ENCODE peak calls at places on chromosomes 7 and 10, in six cellular contexts. One of them, this sample, is unnamed.
A peak's percentile ranks its signal among the peaks of the same experiment; 100 is the strongest.

GRCh38 chr10:108848016-108848415 is 1075.3 kb downstream of the XPNPEP1 start:
- DNase-seq in AG04450: no peak
- DNase-seq in EH: peak; percentile 11
- DNase-seq in activated CD4-positive, alpha-beta T cell treated with anti-CD3 and anti-CD28 coated beads, Interleukin-2, amount 50 U/mL, for 48 hours: no peak
- DNase-seq in ACHN: no peak
- DNase-seq in activated gamma-delta T cell treated with Interleukin-2 at 50 U/mL for 16 hours: no peak
- DNase-seq in this sample: no peak

GRCh38 chr10:97215619-97216018 is 29.9 kb upstream of the SLIT1 start:
- DNase-seq in AG04450: no peak
- DNase-seq in EH: no peak
- DNase-seq in activated CD4-positive, alpha-beta T cell treated with anti-CD3 and anti-CD28 coated beads, Interleukin-2, amount 50 U/mL, for 48 hours: no peak
- DNase-seq in ACHN: no peak
- DNase-seq in activated gamma-delta T cell treated with Interleukin-2 at 50 U/mL for 16 hours: no peak
- DNase-seq in this sample: no peak

GRCh38 chr10:33434948-33435347 is 100.5 kb upstream of the NRP1 start:
- DNase-seq in AG04450: no peak
- DNase-seq in EH: no peak
- DNase-seq in activated CD4-positive, alpha-beta T cell treated with anti-CD3 and anti-CD28 coated beads, Interleukin-2, amount 50 U/mL, for 48 hours: no peak
- DNase-seq in ACHN: no peak
- DNase-seq in activated gamma-delta T cell treated with Interleukin-2 at 50 U/mL for 16 hours: no peak
- DNase-seq in this sample: no peak

GRCh38 chr10:78931333-78932083 is 137.3 kb upstream of the ZMIZ1 start:
- DNase-seq in AG04450: peak; percentile 63
- DNase-seq in EH: peak; percentile 97
- DNase-seq in activated CD4-positive, alpha-beta T cell treated with anti-CD3 and anti-CD28 coated beads, Interleukin-2, amount 50 U/mL, for 48 hours: no peak
- DNase-seq in ACHN: peak; percentile 66
- DNase-seq in activated gamma-delta T cell treated with Interleukin-2 at 50 U/mL for 16 hours: no peak
- DNase-seq in this sample: no peak

GRCh38 chr7:146176790-146177189 is 60.2 kb downstream of the CNTNAP2 start:
- DNase-seq in AG04450: no peak
- DNase-seq in EH: no peak
- DNase-seq in activated CD4-positive, alpha-beta T cell treated with anti-CD3 and anti-CD28 coated beads, Interleukin-2, amount 50 U/mL, for 48 hours: no peak
- DNase-seq in ACHN: no peak
- DNase-seq in activated gamma-delta T cell treated with Interleukin-2 at 50 U/mL for 16 hours: no peak
- DNase-seq in this sample: no peak

GRCh38 chr7:139589474-139589873 is 66.0 kb downstream of the CLEC2L start:
- DNase-seq in AG04450: no peak
- DNase-seq in EH: no peak
- DNase-seq in activated CD4-positive, alpha-beta T cell treated with anti-CD3 and anti-CD28 coated beads, Interleukin-2, amount 50 U/mL, for 48 hours: no peak
- DNase-seq in ACHN: no peak
- DNase-seq in activated gamma-delta T cell treated with Interleukin-2 at 50 U/mL for 16 hours: no peak
- DNase-seq in this sample: no peak

GRCh38 chr7:117673839-117674238 is 194.0 kb downstream of the CFTR start:
- DNase-seq in AG04450: no peak
- DNase-seq in EH: peak; percentile 26
- DNase-seq in activated CD4-positive, alpha-beta T cell treated with anti-CD3 and anti-CD28 coated beads, Interleukin-2, amount 50 U/mL, for 48 hours: no peak
- DNase-seq in ACHN: peak; percentile 49
- DNase-seq in activated gamma-delta T cell treated with Interleukin-2 at 50 U/mL for 16 hours: no peak
- DNase-seq in this sample: peak; percentile 7

GRCh38 chr10:70617798-70618568 is 15.4 kb upstream of the PRF1 start:
- DNase-seq in AG04450: peak; percentile 7
- DNase-seq in EH: peak; percentile 21
- DNase-seq in activated CD4-positive, alpha-beta T cell treated with anti-CD3 and anti-CD28 coated beads, Interleukin-2, amount 50 U/mL, for 48 hours: peak; percentile 46
- DNase-seq in ACHN: no peak
- DNase-seq in activated gamma-delta T cell treated with Interleukin-2 at 50 U/mL for 16 hours: no peak
- DNase-seq in this sample: no peak

GRCh38 chr10:128848807-128849206 is 618.2 kb upstream of the MGMT start:
- DNase-seq in AG04450: no peak
- DNase-seq in EH: no peak
- DNase-seq in activated CD4-positive, alpha-beta T cell treated with anti-CD3 and anti-CD28 coated beads, Interleukin-2, amount 50 U/mL, for 48 hours: no peak
- DNase-seq in ACHN: no peak
- DNase-seq in activated gamma-delta T cell treated with Interleukin-2 at 50 U/mL for 16 hours: no peak
- DNase-seq in this sample: no peak

GRCh38 chr10:4201866-4202825 is 417.1 kb upstream of the KLF6 start:
- DNase-seq in AG04450: no peak
- DNase-seq in EH: peak; percentile 32
- DNase-seq in activated CD4-positive, alpha-beta T cell treated with anti-CD3 and anti-CD28 coated beads, Interleukin-2, amount 50 U/mL, for 48 hours: no peak
- DNase-seq in ACHN: no peak
- DNase-seq in activated gamma-delta T cell treated with Interleukin-2 at 50 U/mL for 16 hours: no peak
- DNase-seq in this sample: no peak

GRCh38 chr10:33478675-33479125 is 144.2 kb upstream of the NRP1 start:
- DNase-seq in AG04450: no peak
- DNase-seq in EH: no peak
- DNase-seq in activated CD4-positive, alpha-beta T cell treated with anti-CD3 and anti-CD28 coated beads, Interleukin-2, amount 50 U/mL, for 48 hours: no peak
- DNase-seq in ACHN: no peak
- DNase-seq in activated gamma-delta T cell treated with Interleukin-2 at 50 U/mL for 16 hours: no peak
- DNase-seq in this sample: peak; percentile 2

GRCh38 chr7:155352753-155353115 is 55.1 kb downstream of the INSIG1 start:
- DNase-seq in AG04450: no peak
- DNase-seq in EH: no peak
- DNase-seq in activated CD4-positive, alpha-beta T cell treated with anti-CD3 and anti-CD28 coated beads, Interleukin-2, amount 50 U/mL, for 48 hours: no peak
- DNase-seq in ACHN: no peak
- DNase-seq in activated gamma-delta T cell treated with Interleukin-2 at 50 U/mL for 16 hours: no peak
- DNase-seq in this sample: no peak

GRCh38 chr10:90674927-90675326 is 182.9 kb downstream of the HTR7 start:
- DNase-seq in AG04450: peak; percentile 45
- DNase-seq in EH: peak; percentile 96
- DNase-seq in activated CD4-positive, alpha-beta T cell treated with anti-CD3 and anti-CD28 coated beads, Interleukin-2, amount 50 U/mL, for 48 hours: no peak
- DNase-seq in ACHN: no peak
- DNase-seq in activated gamma-delta T cell treated with Interleukin-2 at 50 U/mL for 16 hours: no peak
- DNase-seq in this sample: no peak

GRCh38 chr7:2223321-2223720 is 9.4 kb downstream of the MAD1L1 start:
- DNase-seq in AG04450: no peak
- DNase-seq in EH: no peak
- DNase-seq in activated CD4-positive, alpha-beta T cell treated with anti-CD3 and anti-CD28 coated beads, Interleukin-2, amount 50 U/mL, for 48 hours: no peak
- DNase-seq in ACHN: no peak
- DNase-seq in activated gamma-delta T cell treated with Interleukin-2 at 50 U/mL for 16 hours: no peak
- DNase-seq in this sample: no peak

GRCh38 chr7:151838072-151838471 is 38.8 kb downstream of the PRKAG2 start:
- DNase-seq in AG04450: no peak
- DNase-seq in EH: no peak
- DNase-seq in activated CD4-positive, alpha-beta T cell treated with anti-CD3 and anti-CD28 coated beads, Interleukin-2, amount 50 U/mL, for 48 hours: no peak
- DNase-seq in ACHN: no peak
- DNase-seq in activated gamma-delta T cell treated with Interleukin-2 at 50 U/mL for 16 hours: no peak
- DNase-seq in this sample: no peak

GRCh38 chr7:122881324-122881723 is 4.9 kb downstream of the CADPS2 start:
- DNase-seq in AG04450: no peak
- DNase-seq in EH: no peak
- DNase-seq in activated CD4-positive, alpha-beta T cell treated with anti-CD3 and anti-CD28 coated beads, Interleukin-2, amount 50 U/mL, for 48 hours: no peak
- DNase-seq in ACHN: peak; percentile 31
- DNase-seq in activated gamma-delta T cell treated with Interleukin-2 at 50 U/mL for 16 hours: no peak
- DNase-seq in this sample: no peak

GRCh38 chr7:42527004-42527403 is 290.0 kb upstream of the GLI3 start:
- DNase-seq in AG04450: no peak
- DNase-seq in EH: peak; percentile 10
- DNase-seq in activated CD4-positive, alpha-beta T cell treated with anti-CD3 and anti-CD28 coated beads, Interleukin-2, amount 50 U/mL, for 48 hours: no peak
- DNase-seq in ACHN: no peak
- DNase-seq in activated gamma-delta T cell treated with Interleukin-2 at 50 U/mL for 16 hours: no peak
- DNase-seq in this sample: no peak

This sample was measured in NCI-H526 treated with DMSO at 0.1 percent for 48 hours.